ENCODE peak calls at places on chromosomes 12 and 14, in eight cellular contexts. One of them, this sample, is unnamed. For H3K36me3, the result is how much of the 10 kb centered on the place peaks cover.

GRCh38 chr12:34595749-34596733 is 573.7 kb downstream of the ALG10 start:
- DNase-seq in heart left ventricle: no peak
- DNase-seq in left ventricle myocardium inferior: no peak
- DNase-seq in A673: no peak
- DNase-seq in upper lobe of right lung: peak
- DNase-seq in IMR-90: no peak
- DNase-seq in kidney: peak
- DNase-seq in neural progenitor cell: no peak
- DNase-seq in this sample: peak

GRCh38 chr12:10722502-10722904 is 620 bp downstream of the YBX3 start:
- DNase-seq in heart left ventricle: peak
- DNase-seq in left ventricle myocardium inferior: peak
- DNase-seq in A673: no peak
- DNase-seq in upper lobe of right lung: peak
- DNase-seq in IMR-90: peak
- DNase-seq in kidney: peak
- DNase-seq in neural progenitor cell: peak
- DNase-seq in this sample: peak

GRCh38 chr12:46874642-46875041 is 48.8 kb upstream of the SLC38A4 start:
- DNase-seq in heart left ventricle: peak
- DNase-seq in left ventricle myocardium inferior: peak
- DNase-seq in A673: no peak
- DNase-seq in upper lobe of right lung: no peak
- DNase-seq in IMR-90: peak
- DNase-seq in kidney: no peak
- DNase-seq in neural progenitor cell: no peak
- DNase-seq in this sample: no peak

GRCh38 chr14:34359423-34360120 is 102.5 kb downstream of the SPTSSA start:
- DNase-seq in heart left ventricle: no peak
- DNase-seq in left ventricle myocardium inferior: no peak
- DNase-seq in A673: no peak
- DNase-seq in upper lobe of right lung: no peak
- DNase-seq in IMR-90: no peak
- DNase-seq in kidney: no peak
- DNase-seq in neural progenitor cell: peak
- DNase-seq in this sample: no peak

GRCh38 chr12:45349911-45350310 is 134.0 kb downstream of the ANO6 start:
- DNase-seq in heart left ventricle: no peak
- DNase-seq in left ventricle myocardium inferior: no peak
- DNase-seq in A673: peak
- DNase-seq in upper lobe of right lung: no peak
- DNase-seq in IMR-90: peak
- DNase-seq in kidney: no peak
- DNase-seq in neural progenitor cell: no peak
- DNase-seq in this sample: no peak

GRCh38 chr12:106080111-106080732 is 58.5 kb downstream of the NUAK1 start:
- DNase-seq in heart left ventricle: no peak
- DNase-seq in left ventricle myocardium inferior: no peak
- DNase-seq in A673: no peak
- DNase-seq in upper lobe of right lung: no peak
- DNase-seq in IMR-90: peak
- DNase-seq in kidney: no peak
- DNase-seq in neural progenitor cell: peak
- DNase-seq in this sample: no peak

GRCh38 chr12:25997401-25997973 is 39.0 kb downstream of the RASSF8 start:
- DNase-seq in heart left ventricle: no peak
- DNase-seq in left ventricle myocardium inferior: no peak
- DNase-seq in A673: peak
- DNase-seq in upper lobe of right lung: no peak
- DNase-seq in IMR-90: peak
- DNase-seq in kidney: no peak
- DNase-seq in neural progenitor cell: peak
- DNase-seq in this sample: no peak

GRCh38 chr12:113482334-113482733 is 10.7 kb upstream of the LHX5 start:
- DNase-seq in heart left ventricle: no peak
- DNase-seq in left ventricle myocardium inferior: no peak
- DNase-seq in A673: no peak
- DNase-seq in upper lobe of right lung: no peak
- DNase-seq in IMR-90: no peak
- DNase-seq in kidney: no peak
- DNase-seq in neural progenitor cell: peak
- DNase-seq in this sample: no peak

GRCh38 chr12:15931590-15932053 is 20.5 kb downstream of the DERA start:
- DNase-seq in heart left ventricle: no peak
- DNase-seq in left ventricle myocardium inferior: no peak
- DNase-seq in A673: peak
- DNase-seq in upper lobe of right lung: no peak
- DNase-seq in IMR-90: no peak
- DNase-seq in kidney: no peak
- DNase-seq in neural progenitor cell: no peak
- DNase-seq in this sample: no peak

GRCh38 chr14:29078810-29079522 is 312.4 kb downstream of the FOXG1 start:
- DNase-seq in heart left ventricle: no peak
- DNase-seq in left ventricle myocardium inferior: no peak
- DNase-seq in A673: no peak
- DNase-seq in upper lobe of right lung: no peak
- DNase-seq in IMR-90: no peak
- DNase-seq in kidney: no peak
- DNase-seq in neural progenitor cell: no peak
- DNase-seq in this sample: no peak

GRCh38 chr12:123033392-123034021 is 53.0 kb downstream of the ARL6IP4 start:
- DNase-seq in heart left ventricle: no peak
- DNase-seq in left ventricle myocardium inferior: no peak
- DNase-seq in A673: no peak
- DNase-seq in upper lobe of right lung: no peak
- DNase-seq in IMR-90: no peak
- DNase-seq in kidney: peak
- DNase-seq in neural progenitor cell: no peak
- DNase-seq in this sample: no peak

GRCh38 chr12:47207829-47208248 is 128.1 kb upstream of the AMIGO2 start:
- DNase-seq in heart left ventricle: no peak
- DNase-seq in left ventricle myocardium inferior: no peak
- DNase-seq in A673: no peak
- DNase-seq in upper lobe of right lung: no peak
- DNase-seq in IMR-90: no peak
- DNase-seq in kidney: no peak
- DNase-seq in neural progenitor cell: no peak
- DNase-seq in this sample: no peak

GRCh38 chr12:26723379-26724308 is 109.3 kb downstream of the ITPR2 start:
- DNase-seq in heart left ventricle: no peak
- DNase-seq in left ventricle myocardium inferior: no peak
- DNase-seq in A673: no peak
- DNase-seq in upper lobe of right lung: no peak
- DNase-seq in IMR-90: peak
- DNase-seq in kidney: no peak
- DNase-seq in neural progenitor cell: no peak
- DNase-seq in this sample: no peak

GRCh38 chr14:23418021-23418420 is 9.9 kb upstream of the MYH6 start:
- DNase-seq in heart left ventricle: no peak
- DNase-seq in left ventricle myocardium inferior: no peak
- DNase-seq in A673: no peak
- DNase-seq in upper lobe of right lung: no peak
- DNase-seq in IMR-90: no peak
- DNase-seq in kidney: no peak
- DNase-seq in neural progenitor cell: no peak
- DNase-seq in this sample: no peak

GRCh38 chr14:58430156-58430555 is 2.6 kb downstream of the KIAA0586 start:
- DNase-seq in heart left ventricle: no peak
- DNase-seq in left ventricle myocardium inferior: no peak
- DNase-seq in A673: no peak
- DNase-seq in upper lobe of right lung: no peak
- DNase-seq in IMR-90: peak
- DNase-seq in kidney: no peak
- DNase-seq in neural progenitor cell: no peak
- DNase-seq in this sample: no peak

GRCh38 chr12:1496162-1496925 is 98.0 kb downstream of the FBXL14 start:
- DNase-seq in heart left ventricle: no peak
- DNase-seq in left ventricle myocardium inferior: no peak
- DNase-seq in A673: no peak
- DNase-seq in upper lobe of right lung: no peak
- DNase-seq in IMR-90: peak
- DNase-seq in kidney: peak
- DNase-seq in neural progenitor cell: no peak
- DNase-seq in this sample: no peak

GRCh38 chr14:54462048-54462447 is 20.9 kb upstream of the CNIH1 start:
- DNase-seq in heart left ventricle: no peak
- DNase-seq in left ventricle myocardium inferior: no peak
- DNase-seq in A673: peak
- DNase-seq in upper lobe of right lung: no peak
- DNase-seq in IMR-90: no peak
- DNase-seq in kidney: no peak
- DNase-seq in neural progenitor cell: no peak
- DNase-seq in this sample: no peak

GRCh38 chr12:94815958-94816357 is 165.6 kb upstream of the TMCC3 start:
- DNase-seq in heart left ventricle: no peak
- DNase-seq in left ventricle myocardium inferior: no peak
- DNase-seq in A673: no peak
- DNase-seq in upper lobe of right lung: no peak
- DNase-seq in IMR-90: no peak
- DNase-seq in kidney: no peak
- DNase-seq in neural progenitor cell: peak
- DNase-seq in this sample: no peak

GRCh38 chr12:80684077-80684495 is 23.3 kb upstream of the MYF6 start:
- DNase-seq in heart left ventricle: no peak
- DNase-seq in left ventricle myocardium inferior: no peak
- DNase-seq in A673: no peak
- DNase-seq in upper lobe of right lung: no peak
- DNase-seq in IMR-90: no peak
- DNase-seq in kidney: no peak
- DNase-seq in neural progenitor cell: peak
- DNase-seq in this sample: no peak

GRCh38 chr12:132570635-132571034 is 39.7 kb downstream of the LRCOL1 start:
- DNase-seq in heart left ventricle: no peak
- DNase-seq in left ventricle myocardium inferior: no peak
- DNase-seq in A673: no peak
- DNase-seq in upper lobe of right lung: no peak
- DNase-seq in IMR-90: no peak
- DNase-seq in kidney: no peak
- DNase-seq in neural progenitor cell: no peak
- DNase-seq in this sample: no peak
- H3K36me3 ChIP-seq in heart left ventricle: under half
- H3K36me3 ChIP-seq in left ventricle myocardium inferior: half or more
- H3K36me3 ChIP-seq in A673: under half
- H3K36me3 ChIP-seq in upper lobe of right lung: under half
- H3K36me3 ChIP-seq in IMR-90: under half
- H3K36me3 ChIP-seq in kidney: under half
- H3K36me3 ChIP-seq in neural progenitor cell: under half
- H3K36me3 ChIP-seq in this sample: half or more

DNA sequence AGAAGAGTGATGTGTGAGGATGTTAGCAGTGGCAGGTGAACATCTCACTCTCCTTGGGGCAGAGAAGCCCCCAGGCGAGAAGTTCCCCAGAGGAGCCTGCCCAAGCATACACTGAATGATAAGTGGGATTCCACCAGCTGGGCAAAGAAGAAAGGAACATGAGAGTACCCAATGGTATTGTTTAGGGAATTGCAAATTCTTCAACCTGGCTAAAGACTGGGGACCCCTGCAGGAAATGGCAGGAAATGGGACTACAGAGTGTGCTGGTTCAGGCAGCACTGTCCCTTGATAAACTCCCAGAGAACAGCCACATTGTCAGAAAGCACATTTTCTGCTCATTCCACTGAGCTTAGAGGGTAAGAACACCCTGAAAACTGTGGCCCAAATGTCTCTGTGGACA is 121.3 kb downstream of the RPS29 start:
- DNase-seq in heart left ventricle: no peak
- DNase-seq in left ventricle myocardium inferior: no peak
- DNase-seq in A673: peak
- DNase-seq in upper lobe of right lung: no peak
- DNase-seq in IMR-90: no peak
- DNase-seq in kidney: no peak
- DNase-seq in neural progenitor cell: peak
- DNase-seq in this sample: no peak
- TF ChIP-seq CTCF in heart left ventricle: no peak
- TF ChIP-seq CTCF in left ventricle myocardium inferior: no peak
- TF ChIP-seq CTCF in A673: peak
- TF ChIP-seq CTCF in upper lobe of right lung: no peak
- TF ChIP-seq CTCF in IMR-90: peak
- TF ChIP-seq CTCF in kidney: no peak
- TF ChIP-seq CTCF in neural progenitor cell: peak
- TF ChIP-seq CTCF in this sample: no peak

GRCh38 chr12:104321949-104322348 is 18.4 kb downstream of the EID3 start:
- DNase-seq in heart left ventricle: no peak
- DNase-seq in left ventricle myocardium inferior: no peak
- DNase-seq in A673: no peak
- DNase-seq in upper lobe of right lung: no peak
- DNase-seq in IMR-90: no peak
- DNase-seq in kidney: no peak
- DNase-seq in neural progenitor cell: no peak
- DNase-seq in this sample: no peak
- H3K36me3 ChIP-seq in heart left ventricle: half or more
- H3K36me3 ChIP-seq in left ventricle myocardium inferior: half or more
- H3K36me3 ChIP-seq in A673: half or more
- H3K36me3 ChIP-seq in upper lobe of right lung: half or more
- H3K36me3 ChIP-seq in IMR-90: half or more
- H3K36me3 ChIP-seq in kidney: under half
- H3K36me3 ChIP-seq in neural progenitor cell: under half
- H3K36me3 ChIP-seq in this sample: half or more

DNA sequence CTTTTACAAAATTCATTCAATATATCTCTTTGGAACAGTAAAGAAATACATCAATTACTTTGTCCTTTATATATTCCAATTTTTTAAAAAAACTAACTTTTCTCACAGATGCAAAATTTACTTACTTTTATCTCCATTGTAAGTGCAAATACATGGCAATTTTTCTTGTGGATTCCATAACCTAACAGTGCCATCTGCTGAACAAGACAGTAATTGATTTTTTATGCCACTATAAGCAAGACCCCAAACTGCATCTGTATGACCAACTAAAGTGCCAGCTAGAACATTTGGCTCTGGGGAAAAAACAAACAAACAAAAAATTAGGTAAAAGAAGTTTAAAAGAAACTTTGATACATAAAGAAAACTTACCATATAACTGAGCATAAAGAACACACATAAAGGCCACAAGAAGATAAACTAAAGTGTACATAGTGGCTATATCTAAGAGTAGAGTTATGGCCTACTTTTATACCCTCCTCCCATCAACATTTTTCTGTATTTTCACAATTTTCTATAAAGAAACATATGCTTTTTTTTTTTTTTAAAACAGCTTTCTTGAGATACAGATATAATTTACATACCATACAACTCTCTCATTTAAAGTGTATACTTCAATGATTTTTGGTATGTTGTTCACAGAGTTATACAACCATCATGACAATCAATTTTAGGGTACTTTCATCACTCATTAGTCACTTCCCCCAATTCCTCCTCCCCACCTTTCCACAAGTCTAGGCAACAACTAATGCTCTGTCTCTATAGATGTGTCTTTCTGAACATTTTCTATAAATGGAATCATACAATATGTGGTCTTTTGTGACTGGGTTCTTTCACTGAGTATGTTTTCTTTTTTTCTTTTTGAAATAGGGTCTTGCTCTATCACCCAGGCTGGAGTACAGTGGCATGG is 32.6 kb downstream of the COCH start:
- DNase-seq in heart left ventricle: no peak
- DNase-seq in left ventricle myocardium inferior: no peak
- DNase-seq in A673: peak
- DNase-seq in upper lobe of right lung: no peak
- DNase-seq in IMR-90: peak
- DNase-seq in kidney: no peak
- DNase-seq in neural progenitor cell: no peak
- DNase-seq in this sample: no peak
- TF ChIP-seq CTCF in heart left ventricle: no peak
- TF ChIP-seq CTCF in left ventricle myocardium inferior: peak
- TF ChIP-seq CTCF in A673: peak
- TF ChIP-seq CTCF in upper lobe of right lung: peak
- TF ChIP-seq CTCF in IMR-90: peak
- TF ChIP-seq CTCF in kidney: peak
- TF ChIP-seq CTCF in neural progenitor cell: peak
- TF ChIP-seq CTCF in this sample: no peak